ENCODE peak calls at places on chromosomes 13 and 19, in six cellular contexts. G is K562, C is GM12878, T is H1, F is HepG2, K is SK-N-SH. Z is an unnamed sample.

GRCh38 chr13:79812070-79812850 is 331.3 kb downstream of the NDFIP2 start:
- DNase-seq in F (no peak), G (no peak), C (peak; percentile 39), K (no peak), T (no peak), Z (no peak)

GRCh38 chr19:18589380-18590272 is 1.0 kb downstream of the REX1BD start:
- DNase-seq in K (peak; percentile 85), C (no peak), T (peak; percentile 69), G (peak; percentile 65), F (peak; percentile 65), Z (peak; percentile 73)

GRCh38 chr13:47835470-47836228 is 165.4 kb downstream of the SUCLA2 start:
- DNase-seq in C (no peak), K (no peak), G (no peak), F (no peak), T (no peak), Z (no peak)

GRCh38 chr19:56383826-56384605 is 9.3 kb downstream of the ZNF582 start:
- DNase-seq in K (no peak), T (no peak), F (no peak), G (no peak), C (no peak), Z (no peak)

GRCh38 chr19:20503536-20503935 is 62.0 kb downstream of the ZNF737 start:
- DNase-seq in F (no peak), T (no peak), K (no peak), C (no peak), G (no peak), Z (no peak)

GRCh38 chr13:21435710-21436151 is 23.4 kb downstream of the ZDHHC20 start:
- DNase-seq in F (peak; percentile 71), T (no peak), G (peak; percentile 51), K (no peak), C (peak; percentile 63), Z (peak; percentile 87)

GRCh38 chr19:18396471-18397241 is 766 bp downstream of the LRRC25 start:
- DNase-seq in T (no peak), F (no peak), K (no peak), C (no peak), G (no peak), Z (no peak)

GRCh38 chr19:3073159-3073563 is 10.9 kb upstream of the TLE5 start:
- DNase-seq in F (peak; percentile 71), G (peak; percentile 90), K (peak; percentile 75), C (no peak), T (no peak), Z (peak; percentile 81)

GRCh38 chr13:80052286-80052685 is 288.6 kb downstream of the SPRY2 start:
- DNase-seq in G (no peak), C (no peak), K (no peak), F (no peak), T (no peak), Z (no peak)

GRCh38 chr13:44312131-44312530 is 61.5 kb upstream of the SERP2 start:
- DNase-seq in T (no peak), G (no peak), F (no peak), K (no peak), C (no peak), Z (no peak)

GRCh38 chr19:556611-557382 is 12.9 kb downstream of the GZMM start:
- DNase-seq in C (no peak), G (peak; percentile 65), F (peak; percentile 27), T (no peak), K (no peak), Z (no peak)

GRCh38 chr19:18009412-18010066 is 1.6 kb downstream of the ARRDC2 start:
- DNase-seq in T (no peak), K (no peak), G (peak; percentile 3), C (no peak), F (peak; percentile 64), Z (no peak)

GRCh38 chr19:1210227-1210538 is 4.6 kb downstream of the STK11 start:
- DNase-seq in T (no peak), K (no peak), F (no peak), G (no peak), C (no peak), Z (no peak)

GRCh38 chr13:45695198-45695730 is 6.9 kb upstream of the CBY2 start:
- DNase-seq in T (no peak), G (no peak), F (no peak), K (no peak), C (peak; percentile 68), Z (no peak)

GRCh38 chr19:47284324-47284899 is 9.7 kb downstream of the INAFM1 start:
- DNase-seq in C (no peak), F (peak; percentile 53), G (peak; percentile 44), K (peak; percentile 56), T (no peak), Z (no peak)

GRCh38 chr13:95814494-95814893 is 137.6 kb downstream of the DNAJC3 start:
- DNase-seq in C (no peak), K (no peak), F (peak; percentile 9), T (no peak), G (no peak), Z (no peak)

GRCh38 chr19:15550847-15551182 is 42.5 kb downstream of the CYP4F22 start:
- DNase-seq in G (peak; percentile 24), K (no peak), C (no peak), T (no peak), F (peak; percentile 16), Z (no peak)

GRCh38 chr13:48750588-48751383 is 97.1 kb downstream of the CYSLTR2 start:
- DNase-seq in K (no peak), F (no peak), T (no peak), C (no peak), G (no peak), Z (no peak)

GRCh38 chr13:33782631-33783030 is 35.3 kb upstream of the RFC3 start:
- DNase-seq in F (no peak), C (no peak), K (no peak), G (no peak), T (no peak), Z (no peak)

GRCh38 chr13:98664047-98664446 is 87.1 kb upstream of the STK24 start:
- DNase-seq in C (no peak), F (no peak), G (no peak), K (no peak), T (no peak), Z (peak; percentile 85)

GRCh38 chr13:112096959-112097358 is 30.0 kb downstream of the SOX1 start:
- DNase-seq in G (no peak), K (no peak), T (no peak), C (no peak), F (no peak), Z (no peak)

GRCh38 chr19:53871448-53871847 is 3.8 kb downstream of the MYADM start:
- DNase-seq in G (no peak), C (no peak), T (no peak), K (no peak), F (no peak), Z (no peak)

GRCh38 chr13:40974460-40975407 is 44.4 kb downstream of the ELF1 start:
- DNase-seq in G (peak; percentile 47), C (no peak), F (peak; percentile 65), T (no peak), K (no peak), Z (peak; percentile 23)

GRCh38 chr13:32164622-32165268 is 133.2 kb downstream of the FRY start:
- DNase-seq in T (peak; percentile 10), G (peak; percentile 60), F (peak; percentile 69), C (peak; percentile 11), K (peak; percentile 46), Z (peak; percentile 75)

GRCh38 chr13:36764957-36765356 is 54.1 kb upstream of the RFXAP start:
- DNase-seq in F (no peak), K (no peak), G (no peak), C (no peak), T (no peak), Z (no peak)

GRCh38 chr19:12035220-12036172 is at the start of gene ZNF433:
- DNase-seq in T (peak; percentile 76), G (peak; percentile 84), K (peak; percentile 97), C (no peak), F (peak; percentile 84), Z (no peak)

GRCh38 chr13:82248713-82249112 is 1633.6 kb downstream of the SLITRK1 start:
- DNase-seq in K (no peak), F (no peak), C (no peak), G (no peak), T (no peak), Z (no peak)

GRCh38 chr13:84413016-84413415 is 530.7 kb upstream of the SLITRK1 start:
- DNase-seq in G (no peak), T (no peak), F (no peak), C (no peak), K (no peak), Z (no peak)

GRCh38 chr19:40229926-40230417 is 3.5 kb upstream of the CCNP start:
- DNase-seq in C (no peak), G (no peak), T (no peak), F (no peak), K (no peak), Z (no peak)
- TF ChIP-seq MAX in C (no peak), G (no peak), T (no peak), F (no peak), K (no peak), Z (no peak)

GRCh38 chr13:114068723-114069322 is 63.6 kb downstream of the RASA3 start:
- DNase-seq in K (no peak), G (no peak), C (no peak), T (no peak), F (no peak), Z (no peak)

GRCh38 chr13:114067886-114068722 is 64.3 kb downstream of the RASA3 start:
- DNase-seq in C (no peak), T (no peak), K (no peak), G (no peak), F (no peak), Z (no peak)

GRCh38 chr13:114070098-114070799 is 62.2 kb downstream of the RASA3 start:
- DNase-seq in C (no peak), K (no peak), T (no peak), F (no peak), G (no peak), Z (no peak)

GRCh38 chr13:114071441-114071840 is 61.0 kb downstream of the RASA3 start:
- DNase-seq in K (no peak), F (no peak), G (no peak), T (no peak), C (no peak), Z (no peak)

DNA sequence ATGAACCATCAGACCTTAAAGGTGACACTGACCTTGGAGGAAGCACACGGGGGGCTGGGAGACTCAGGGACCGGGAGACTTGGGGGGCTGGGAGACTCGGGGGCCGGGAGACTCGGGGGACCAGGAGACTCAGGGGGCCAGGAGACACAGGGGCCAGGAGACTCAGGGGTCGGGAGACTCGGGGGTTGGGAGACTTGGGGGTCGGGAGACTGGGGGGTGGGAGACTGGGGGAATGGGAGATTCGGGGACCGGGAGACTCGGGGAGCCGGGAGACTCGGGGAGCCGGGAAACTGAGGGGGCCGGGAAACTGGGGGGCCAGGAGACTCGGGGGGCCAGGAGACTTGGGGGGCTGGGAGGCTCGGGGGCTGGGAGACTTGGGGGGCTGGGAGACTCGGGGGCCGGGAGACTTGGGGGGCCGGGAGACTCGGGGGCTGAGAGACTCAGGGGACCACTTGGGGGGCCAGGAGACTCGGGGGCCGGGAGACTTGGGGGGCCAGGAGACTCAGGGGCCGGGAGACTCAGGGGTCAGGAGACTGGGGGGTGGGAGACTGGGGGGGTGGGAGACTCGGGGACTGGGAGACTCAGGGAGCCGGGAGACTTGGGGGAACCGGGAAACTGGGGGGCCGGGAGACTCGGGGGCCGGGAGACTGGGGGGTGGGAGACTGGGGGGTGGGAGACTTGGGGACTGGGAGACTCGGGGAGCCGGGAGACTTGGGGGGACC is 62.9 kb downstream of the RASA3 start:
- DNase-seq in F (no peak), K (no peak), G (no peak), T (no peak), C (no peak), Z (no peak)
- TF ChIP-seq JUND in F (no peak), K (no peak), G (no peak), T (no peak), C (no peak), Z (no peak)

GRCh38 chr13:39956036-39956435 is 300.6 kb downstream of the COG6 start:
- DNase-seq in T (no peak), G (no peak), F (no peak), C (peak; percentile 73), K (no peak), Z (no peak)
- TF ChIP-seq MAX in T (no peak), G (no peak), F (no peak), C (no peak), K (no peak), Z (no peak)

GRCh38 chr19:8209965-8210659 is 942 bp downstream of the CERS4 start:
- DNase-seq in T (no peak), G (no peak), C (no peak), F (no peak), K (no peak), Z (no peak)
- TF ChIP-seq JUND in T (no peak), G (no peak), C (no peak), F (no peak), K (no peak), Z (no peak)

Z was measured in HCT116.